ENCODE peak calls at places on chromosomes 6 and 20, in ten cellular contexts. L is CD4-positive, alpha-beta T cell; B is H9; F is lung; W is fibroblast of lung; T is WERI-Rb-1; M is thoracic aorta; P is heart right ventricle; C is cardiac muscle cell; Y is heart left ventricle. G is an unnamed sample.
A peak's percentile ranks its signal among the peaks of the same experiment; 100 is the strongest.

GRCh38 chr20:47276856-47277541 is 79.5 kb downstream of the ZMYND8 start:
- DNase-seq in L (no peak), B (no peak), F (peak; percentile 31), W (peak; percentile 73), T (no peak), M (no peak), P (peak; percentile 55), C (no peak), Y (peak; percentile 80), G (peak; percentile 77)

GRCh38 chr6:111972714-111973678 is 80.9 kb upstream of the CCN6 start:
- DNase-seq in L (peak; percentile 48), B (no peak), F (peak; percentile 39), W (peak; percentile 96), T (peak; percentile 33), M (peak; percentile 26), P (peak; percentile 27), C (no peak), Y (peak; percentile 36), G (peak; percentile 76)

GRCh38 chr6:2818593-2818992 is 23.1 kb downstream of the SERPINB1 start:
- DNase-seq in L (no peak), B (no peak), F (no peak), W (peak; percentile 42), T (no peak), M (no peak), P (no peak), C (no peak), Y (no peak), G (no peak)

GRCh38 chr6:34553750-34554149 is 2.4 kb downstream of the SPDEF start:
- DNase-seq in L (no peak), B (no peak), F (no peak), W (no peak), T (no peak), M (no peak), P (no peak), C (no peak), Y (no peak), G (no peak)

GRCh38 chr6:36382976-36383375 is 4.5 kb downstream of the ETV7 start:
- DNase-seq in L (no peak), B (no peak), F (no peak), W (no peak), T (no peak), M (no peak), P (no peak), C (no peak), Y (no peak), G (no peak)

GRCh38 chr6:72084992-72085569 is 198.7 kb downstream of the RIMS1 start:
- DNase-seq in L (no peak), B (no peak), F (no peak), W (peak; percentile 47), T (no peak), M (no peak), P (no peak), C (peak; percentile 24), Y (no peak), G (no peak)

GRCh38 chr20:16020971-16021370 is 552.3 kb downstream of the KIF16B start:
- DNase-seq in L (no peak), B (no peak), F (no peak), W (peak; percentile 2), T (no peak), M (no peak), P (no peak), C (no peak), Y (no peak), G (no peak)

GRCh38 chr6:157014871-157015270 is 237.7 kb downstream of the ARID1B start:
- DNase-seq in L (no peak), B (no peak), F (no peak), W (no peak), T (no peak), M (no peak), P (no peak), C (no peak), Y (no peak), G (no peak)

GRCh38 chr6:9308284-9308683 is 872.9 kb upstream of the SLC35B3 start:
- DNase-seq in L (no peak), B (no peak), F (no peak), W (no peak), T (no peak), M (no peak), P (no peak), C (no peak), Y (no peak), G (no peak)

GRCh38 chr6:148142821-148143220 is 199.8 kb upstream of the SASH1 start:
- DNase-seq in L (no peak), B (no peak), F (no peak), W (no peak), T (no peak), M (no peak), P (no peak), C (no peak), Y (no peak), G (no peak)

GRCh38 chr6:7313505-7314165 is 636 bp upstream of the SSR1 start:
- DNase-seq in L (no peak), B (no peak), F (no peak), W (no peak), T (peak; percentile 35), M (no peak), P (no peak), C (no peak), Y (no peak), G (no peak)

GRCh38 chr6:1176595-1176994 is 135.3 kb upstream of the FOXQ1 start:
- DNase-seq in L (no peak), B (no peak), F (no peak), W (no peak), T (no peak), M (no peak), P (no peak), C (no peak), Y (no peak), G (no peak)

GRCh38 chr20:44811150-44811685 is 872 bp upstream of the RIMS4 start:
- DNase-seq in L (no peak), B (no peak), F (no peak), W (no peak), T (no peak), M (no peak), P (no peak), C (no peak), Y (no peak), G (no peak)

GRCh38 chr20:44807684-44808056 is 2.7 kb downstream of the RIMS4 start:
- DNase-seq in L (no peak), B (no peak), F (no peak), W (no peak), T (no peak), M (no peak), P (no peak), C (no peak), Y (no peak), G (no peak)

GRCh38 chr20:44809380-44810060 is 826 bp downstream of the RIMS4 start:
- DNase-seq in L (no peak), B (peak; percentile 52), F (no peak), W (no peak), T (no peak), M (no peak), P (no peak), C (no peak), Y (no peak), G (no peak)

GRCh38 chr20:44810061-44810390 is 320 bp downstream of the RIMS4 start:
- DNase-seq in L (no peak), B (no peak), F (no peak), W (no peak), T (no peak), M (no peak), P (no peak), C (no peak), Y (no peak), G (peak; percentile 87)

GRCh38 chr20:44810391-44811149 is at the start of gene RIMS4:
- DNase-seq in L (no peak), B (peak; percentile 41), F (no peak), W (no peak), T (peak; percentile 52), M (no peak), P (no peak), C (peak; percentile 79), Y (no peak), G (no peak)
- TF ChIP-seq CTCF in L (no peak), B (no peak), F (no peak), W (no peak), T (no peak), M (no peak), P (no peak), C (no peak), Y (no peak), G (no peak)

DNA sequence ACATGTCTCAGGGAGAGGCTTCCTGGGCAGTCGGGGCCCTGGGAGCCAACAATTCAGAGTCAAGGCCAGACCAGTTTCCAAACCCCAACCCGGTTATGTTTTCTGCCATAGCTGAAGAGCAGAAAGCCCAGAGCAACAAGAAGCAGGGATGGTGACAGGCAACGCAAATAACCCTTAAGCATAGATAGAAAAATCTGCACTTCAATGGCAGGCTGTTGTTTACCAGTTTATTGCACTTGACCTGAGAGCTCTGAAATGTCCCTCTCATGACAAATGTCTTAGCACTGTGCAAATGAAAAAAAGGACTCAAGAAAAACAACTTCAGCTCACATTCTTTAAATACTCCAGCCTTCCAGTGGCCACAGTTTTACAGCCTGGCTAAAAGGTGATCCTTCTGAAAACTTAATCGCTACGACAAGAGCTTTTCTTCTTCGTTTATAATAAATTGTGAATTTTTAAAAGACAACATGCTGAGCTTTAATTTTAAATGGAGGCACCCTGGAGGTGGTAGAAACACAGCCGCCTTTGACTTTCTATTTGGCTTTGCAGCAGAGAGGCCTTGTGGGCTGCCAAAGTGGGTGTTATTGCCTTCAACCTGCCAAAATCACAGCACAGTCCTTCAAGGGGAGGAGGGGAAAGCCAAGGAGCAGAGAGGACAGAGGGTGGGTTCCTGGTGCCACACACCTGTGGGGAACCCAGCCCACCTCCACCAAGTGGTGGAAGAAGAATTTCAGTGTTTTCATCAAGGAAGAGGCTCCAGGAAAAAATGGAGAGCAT is 289.5 kb upstream of the CDYL start:
- DNase-seq in L (no peak), B (no peak), F (no peak), W (no peak), T (no peak), M (no peak), P (no peak), C (peak; percentile 28), Y (no peak), G (no peak)
- H3K9me3 ChIP-seq in L (peaks cover 10% of the 10 kb centered on the region), B (no peaks in the 10 kb centered on the region), F (peaks cover 3% of the 10 kb centered on the region), W (no peaks in the 10 kb centered on the region), T (peaks cover 29% of the 10 kb centered on the region), M (peaks cover 12% of the 10 kb centered on the region), P (no peaks in the 10 kb centered on the region), C (no peaks in the 10 kb centered on the region), Y (peaks cover 6% of the 10 kb centered on the region), G (peaks cover 4% of the 10 kb centered on the region)

DNA sequence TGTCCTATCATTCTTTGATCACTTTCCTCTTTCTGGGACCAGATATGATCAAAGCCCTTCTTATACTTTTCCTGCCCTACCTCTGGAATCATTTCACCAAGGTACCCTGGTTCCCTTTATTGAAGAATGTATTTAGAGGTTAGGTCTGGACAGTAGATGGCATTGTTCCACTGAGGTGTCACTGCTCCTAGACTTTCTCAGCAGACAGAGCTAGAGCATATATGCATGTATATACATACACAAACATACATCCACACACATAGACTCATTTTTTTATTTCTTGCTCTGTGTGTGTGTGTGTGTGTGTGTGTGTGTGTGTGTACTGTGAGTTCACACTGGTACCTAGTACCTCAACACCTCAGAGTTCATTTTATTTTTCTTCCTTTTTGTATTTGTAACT is 40.9 kb downstream of the PTPRA start:
- DNase-seq in L (no peak), B (no peak), F (no peak), W (peak; percentile 19), T (peak; percentile 22), M (no peak), P (no peak), C (peak; percentile 46), Y (no peak), G (peak; percentile 32)
- TF ChIP-seq CTCF in L (no peak), B (no peak), F (no peak), W (no peak), T (peak; percentile 48), M (no peak), P (no peak), C (peak; percentile 22), Y (no peak), G (peak; percentile 6)

GRCh38 chr20:56922497-56922896 is 293.4 kb downstream of the TFAP2C start:
- DNase-seq in L (no peak), B (no peak), F (no peak), W (no peak), T (no peak), M (no peak), P (no peak), C (no peak), Y (no peak), G (no peak)
- H3K9me3 ChIP-seq in L (peaks cover 3% of the 10 kb centered on the region), B (no peaks in the 10 kb centered on the region), F (no peaks in the 10 kb centered on the region), W (no peaks in the 10 kb centered on the region), T (peaks cover 5% of the 10 kb centered on the region), M (no peaks in the 10 kb centered on the region), P (no peaks in the 10 kb centered on the region), C (no peaks in the 10 kb centered on the region), Y (no peaks in the 10 kb centered on the region), G (no peaks in the 10 kb centered on the region)